ENCODE peak calls at places on chromosomes 16 and 17, in four cellular contexts. F is uterus, L is GM12865, J is NCI-H774. S is an unnamed sample.

GRCh38 chr17:7215652-7216139 is 3.9 kb downstream of the DLG4 start:
- DNase-seq in F (no peak), J (no peak), L (no peak), S (peak; percentile 44)

GRCh38 chr17:41835800-41836549 is at the start of gene NT5C3B:
- DNase-seq in F (peak; percentile 52), J (peak; percentile 59), L (peak; percentile 58), S (no peak)

GRCh38 chr16:10708969-10709368 is 14.2 kb upstream of the TEKT5 start:
- DNase-seq in L (no peak), J (no peak), F (no peak), S (no peak)

GRCh38 chr17:72411124-72411563 is 290.3 kb downstream of the SOX9 start:
- DNase-seq in F (no peak), J (no peak), L (no peak), S (no peak)

GRCh38 chr17:79799174-79799537 is 2.3 kb upstream of the CBX8 start:
- DNase-seq in L (no peak), F (no peak), J (no peak), S (no peak)

GRCh38 chr16:31427441-31428276 is 501 bp downstream of the COX6A2 start:
- DNase-seq in L (no peak), F (peak; percentile 56), J (no peak), S (peak; percentile 28)

GRCh38 chr16:27430512-27430911 is 28.5 kb downstream of the IL21R start:
- DNase-seq in F (no peak), L (no peak), J (no peak), S (no peak)

GRCh38 chr17:1976000-1976682 is 49.0 kb downstream of the RTN4RL1 start:
- DNase-seq in L (peak; percentile 65), J (no peak), F (no peak), S (no peak)

GRCh38 chr17:35841505-35841904 is 27.2 kb downstream of the HEATR9 start:
- DNase-seq in F (no peak), J (no peak), L (no peak), S (no peak)

GRCh38 chr16:10256855-10257641 is 74.8 kb upstream of the GRIN2A start:
- DNase-seq in L (peak; percentile 75), J (no peak), F (peak; percentile 13), S (peak; percentile 5)

GRCh38 chr17:82204831-82205719 is 7.6 kb downstream of the CCDC57 start:
- DNase-seq in F (no peak), J (peak; percentile 75), L (no peak), S (peak; percentile 80)

GRCh38 chr16:88088161-88088581 is 136.9 kb downstream of the BANP start:
- DNase-seq in J (no peak), F (no peak), L (no peak), S (peak; percentile 16)